ENCODE peak calls at places on chromosome 18, in six cellular contexts. O is caudate nucleus, F is upper lobe of right lung, Z is endothelial cell of umbilical vein, S is tibial artery, H is right lobe of liver. B is an unnamed sample.

GRCh38 chr18:28522250-28522649 is 345.3 kb upstream of the CDH2 start:
- DNase-seq in H (no peak), S (no peak), O (no peak), Z (no peak), F (no peak), B (no peak)

GRCh38 chr18:77111449-77112160 is 21.0 kb downstream of the MBP start:
- DNase-seq in S (peak), O (no peak), Z (no peak), F (no peak), H (peak), B (no peak)

GRCh38 chr18:9987931-9988330 is 74.1 kb downstream of the VAPA start:
- DNase-seq in H (no peak), O (no peak), S (no peak), Z (no peak), F (no peak), B (peak)

GRCh38 chr18:5416112-5416511 is 120.6 kb upstream of the ZBTB14 start:
- DNase-seq in Z (no peak), S (no peak), H (no peak), O (no peak), F (no peak), B (no peak)

GRCh38 chr18:46073474-46074331 is 1.6 kb upstream of the PSTPIP2 start:
- DNase-seq in S (no peak), O (no peak), H (no peak), F (no peak), Z (peak), B (no peak)

GRCh38 chr18:25737710-25738251 is 352.6 kb downstream of the SS18 start:
- DNase-seq in H (no peak), O (no peak), F (no peak), S (no peak), Z (peak), B (peak)

GRCh38 chr18:79588636-79589481 is 90.7 kb upstream of the CTDP1 start:
- DNase-seq in H (peak), F (peak), O (no peak), Z (peak), S (peak), B (peak)

GRCh38 chr18:35581555-35582309 is at the start of gene GALNT1:
- DNase-seq in Z (peak), H (peak), F (peak), O (no peak), S (no peak), B (peak)

GRCh38 chr18:45014047-45014501 is 333.4 kb downstream of the SETBP1 start:
- DNase-seq in F (no peak), O (no peak), S (peak), Z (peak), H (no peak), B (peak)

GRCh38 chr18:43141208-43141607 is 25.7 kb upstream of the RIT2 start:
- DNase-seq in Z (no peak), O (no peak), S (no peak), H (no peak), F (no peak), B (no peak)

GRCh38 chr18:79911009-79911870 is 40.2 kb downstream of the SLC66A2 start:
- DNase-seq in Z (no peak), H (no peak), O (no peak), S (peak), F (peak), B (peak)

GRCh38 chr18:48442761-48443160 is 33.6 kb upstream of the ZBTB7C start:
- DNase-seq in F (no peak), Z (no peak), O (no peak), H (no peak), S (no peak), B (no peak)

GRCh38 chr18:7524786-7525185 is 42.3 kb upstream of the PTPRM start:
- DNase-seq in O (no peak), Z (no peak), S (no peak), F (no peak), H (no peak), B (no peak)

GRCh38 chr18:61545281-61546245 is 212.3 kb downstream of the CDH20 start:
- DNase-seq in F (no peak), S (no peak), H (no peak), Z (peak), O (no peak), B (no peak)

GRCh38 chr18:41875094-41875780 is 79.8 kb upstream of the PIK3C3 start:
- DNase-seq in H (no peak), O (no peak), S (no peak), Z (no peak), F (no peak), B (peak)

GRCh38 chr18:32284284-32284683 is 94.4 kb downstream of the MEP1B start:
- DNase-seq in F (no peak), O (no peak), Z (no peak), H (no peak), S (no peak), B (no peak)

GRCh38 chr18:6975084-6975483 is 142.5 kb downstream of the LAMA1 start:
- DNase-seq in H (no peak), Z (no peak), S (no peak), F (no peak), O (no peak), B (no peak)

GRCh38 chr18:55694291-55694690 is 106.3 kb upstream of the TCF4 start:
- DNase-seq in O (no peak), Z (no peak), H (no peak), S (no peak), F (no peak), B (no peak)

GRCh38 chr18:48391863-48392262 is 17.3 kb downstream of the ZBTB7C start:
- DNase-seq in O (no peak), Z (no peak), H (peak), F (no peak), S (no peak), B (no peak)

GRCh38 chr18:24118750-24119577 is 19.9 kb upstream of the CABYR start:
- DNase-seq in H (peak), F (no peak), Z (peak), S (peak), O (no peak), B (peak)

GRCh38 chr18:44537521-44537920 is 143.2 kb upstream of the SETBP1 start:
- DNase-seq in S (peak), F (no peak), H (no peak), O (no peak), Z (peak), B (peak)

GRCh38 chr18:5890606-5891360 is 4.5 kb downstream of the TMEM200C start:
- DNase-seq in S (peak), H (peak), F (peak), O (no peak), Z (peak), B (no peak)

GRCh38 chr18:50138181-50139064 is 56.5 kb downstream of the MYO5B start:
- DNase-seq in S (no peak), H (no peak), F (no peak), O (no peak), Z (no peak), B (no peak)

GRCh38 chr18:10017048-10017447 is 103.2 kb downstream of the VAPA start:
- DNase-seq in H (no peak), Z (no peak), S (no peak), O (no peak), F (no peak), B (no peak)

GRCh38 chr18:58997811-58998337 is 133.2 kb downstream of the ZNF532 start:
- DNase-seq in F (no peak), H (no peak), S (peak), O (no peak), Z (peak), B (no peak)

GRCh38 chr18:74286106-74286856 is 5.5 kb downstream of the CYB5A start:
- DNase-seq in H (no peak), Z (no peak), O (no peak), S (no peak), F (no peak), B (no peak)
- H3K27ac ChIP-seq in H (peak), Z (no peak), O (no peak), S (no peak), F (peak), B (no peak)

DNA sequence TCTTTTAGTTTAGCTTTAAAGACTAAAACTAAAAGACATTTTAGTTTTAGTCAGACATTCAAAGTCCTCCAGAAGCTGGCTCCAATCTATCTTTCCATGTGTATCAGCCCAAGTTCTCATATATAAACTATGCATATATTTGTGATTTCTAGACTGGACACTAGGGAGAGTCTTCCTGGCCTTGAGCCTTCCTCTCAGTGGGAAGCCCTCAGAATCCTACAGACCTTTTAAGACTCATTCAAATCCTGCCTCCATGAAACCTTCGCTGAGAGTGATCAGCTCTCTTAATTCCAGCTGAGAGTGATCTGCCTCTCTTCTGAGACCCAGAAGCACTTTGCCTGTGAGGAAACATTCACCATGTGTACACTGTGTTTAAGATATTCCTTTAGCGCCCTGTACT is 452.7 kb downstream of the TGIF1 start:
- DNase-seq in H (no peak), O (no peak), F (no peak), S (no peak), Z (no peak), B (no peak)
- H3K27ac ChIP-seq in H (no peak), O (no peak), F (no peak), S (no peak), Z (no peak), B (no peak)

GRCh38 chr18:12769644-12770440 is 67.0 kb downstream of the PSMG2 start:
- DNase-seq in O (no peak), S (no peak), Z (no peak), F (no peak), H (no peak), B (no peak)

GRCh38 chr18:12767580-12768155 is 64.8 kb downstream of the PSMG2 start:
- DNase-seq in S (no peak), Z (no peak), H (no peak), O (no peak), F (no peak), B (no peak)

GRCh38 chr18:12769136-12769535 is 66.3 kb downstream of the PSMG2 start:
- DNase-seq in H (no peak), Z (no peak), S (no peak), F (no peak), O (no peak), B (no peak)

GRCh38 chr18:12766986-12767433 is 64.2 kb downstream of the PSMG2 start:
- DNase-seq in F (no peak), Z (no peak), O (no peak), H (peak), S (no peak), B (no peak)

GRCh38 chr18:12768622-12769021 is 65.8 kb downstream of the PSMG2 start:
- DNase-seq in Z (no peak), F (no peak), H (no peak), O (no peak), S (no peak), B (peak)
- H3K27ac ChIP-seq in Z (no peak), F (no peak), H (no peak), O (no peak), S (no peak), B (no peak)

GRCh38 chr18:22349317-22349898 is 68.3 kb downstream of the CTAGE1 start:
- DNase-seq in Z (peak), H (no peak), S (peak), F (no peak), O (no peak), B (no peak)
- H3K27ac ChIP-seq in Z (peak), H (peak), S (peak), F (peak), O (no peak), B (no peak)

B was measured in SJCRH30.